ENCODE peak calls at places on chromosomes 13 and 19, in five cellular contexts. Q is heart left ventricle; X is CD8-positive, alpha-beta T cell; M is kidney; R is H1. N is an unnamed sample. For H3K4me1, the result is how much of the 10 kb centered on the place peaks cover.

GRCh38 chr13:114096811-114097503 is 35.5 kb downstream of the RASA3 start:
- DNase-seq in Q (peak), X (no peak), M (no peak), R (no peak), N (no peak)

GRCh38 chr13:94617389-94618000 is 15.8 kb downstream of the GPR180 start:
- DNase-seq in Q (no peak), X (no peak), M (no peak), R (no peak), N (no peak)

GRCh38 chr19:313169-313987 is 22.2 kb upstream of the PLPP2 start:
- DNase-seq in Q (peak), X (no peak), M (peak), R (no peak), N (no peak)

GRCh38 chr19:39448271-39448670 is 2.9 kb downstream of the SUPT5H start:
- DNase-seq in Q (no peak), X (no peak), M (no peak), R (no peak), N (no peak)

GRCh38 chr19:6217752-6218403 is 61.9 kb downstream of the MLLT1 start:
- DNase-seq in Q (peak), X (no peak), M (peak), R (no peak), N (no peak)

GRCh38 chr19:48487944-48488343 is 18.8 kb downstream of the CYTH2 start:
- DNase-seq in Q (no peak), X (no peak), M (peak), R (no peak), N (no peak)

GRCh38 chr13:32234914-32235313 is 80.2 kb downstream of the ZAR1L start:
- DNase-seq in Q (no peak), X (no peak), M (no peak), R (no peak), N (no peak)

GRCh38 chr13:114067886-114068722 is 64.3 kb downstream of the RASA3 start:
- DNase-seq in Q (peak), X (no peak), M (peak), R (no peak), N (no peak)

GRCh38 chr13:75468098-75468497 is 13.9 kb downstream of the TBC1D4 start:
- DNase-seq in Q (no peak), X (no peak), M (no peak), R (no peak), N (no peak)

GRCh38 chr13:112885242-112885781 is 83.7 kb upstream of the MCF2L start:
- DNase-seq in Q (no peak), X (no peak), M (no peak), R (no peak), N (no peak)

GRCh38 chr13:50104493-50104892 is 89.2 kb downstream of the KCNRG start:
- DNase-seq in Q (no peak), X (no peak), M (no peak), R (no peak), N (no peak)

GRCh38 chr19:5060591-5061339 is 91.9 kb downstream of the KDM4B start:
- DNase-seq in Q (no peak), X (no peak), M (no peak), R (no peak), N (no peak)

GRCh38 chr13:93505104-93505952 is 278.7 kb downstream of the GPC6 start:
- DNase-seq in Q (no peak), X (no peak), M (no peak), R (no peak), N (no peak)

GRCh38 chr13:72638059-72638815 is 89.2 kb downstream of the MZT1 start:
- DNase-seq in Q (no peak), X (no peak), M (no peak), R (no peak), N (no peak)

GRCh38 chr19:953501-954271 is 27.9 kb downstream of the ARID3A start:
- DNase-seq in Q (no peak), X (no peak), M (no peak), R (no peak), N (no peak)

GRCh38 chr19:29269641-29270040 is 56.7 kb upstream of the UQCRFS1 start:
- DNase-seq in Q (no peak), X (no peak), M (no peak), R (no peak), N (no peak)

GRCh38 chr13:111900390-111901180 is 166.4 kb upstream of the SOX1 start:
- DNase-seq in Q (no peak), X (no peak), M (no peak), R (peak), N (no peak)

GRCh38 chr13:25276748-25277147 is 10.5 kb downstream of the MTMR6 start:
- DNase-seq in Q (no peak), X (no peak), M (no peak), R (no peak), N (no peak)

GRCh38 chr19:32012886-32013635 is 332.3 kb upstream of the ZNF507 start:
- DNase-seq in Q (no peak), X (no peak), M (no peak), R (peak), N (no peak)

GRCh38 chr19:45136507-45137178 is 24.1 kb downstream of the NKPD1 start:
- DNase-seq in Q (no peak), X (no peak), M (no peak), R (no peak), N (no peak)

GRCh38 chr13:45966715-45967114 is 85.8 kb downstream of the ZC3H13 start:
- DNase-seq in Q (no peak), X (no peak), M (no peak), R (no peak), N (no peak)

GRCh38 chr13:51266642-51267041 is 44.4 kb downstream of the FAM124A start:
- DNase-seq in Q (no peak), X (no peak), M (no peak), R (no peak), N (no peak)

GRCh38 chr19:18725755-18726416 is 42.4 kb downstream of the CRTC1 start:
- DNase-seq in Q (no peak), X (no peak), M (peak), R (no peak), N (no peak)

GRCh38 chr13:36530050-36530789 is 97.9 kb downstream of the CCNA1 start:
- DNase-seq in Q (no peak), X (no peak), M (no peak), R (no peak), N (no peak)

GRCh38 chr19:55309437-55309836 is 15.7 kb downstream of the TMEM150B start:
- DNase-seq in Q (no peak), X (no peak), M (no peak), R (no peak), N (no peak)

GRCh38 chr13:79673310-79673992 is 192.5 kb downstream of the NDFIP2 start:
- DNase-seq in Q (no peak), X (no peak), M (no peak), R (no peak), N (no peak)

GRCh38 chr13:94950303-94950702 is 238.0 kb upstream of the SOX21 start:
- DNase-seq in Q (no peak), X (no peak), M (no peak), R (no peak), N (no peak)

GRCh38 chr13:41459754-41460111 is 2.4 kb downstream of the RGCC start:
- DNase-seq in Q (no peak), X (no peak), M (no peak), R (no peak), N (no peak)

GRCh38 chr13:45518525-45519235 is 53.9 kb downstream of the COG3 start:
- DNase-seq in Q (no peak), X (no peak), M (no peak), R (no peak), N (no peak)

GRCh38 chr19:35732540-35733179 is 9.6 kb downstream of the IGFLR1 start:
- DNase-seq in Q (no peak), X (no peak), M (peak), R (no peak), N (no peak)

GRCh38 chr13:79803939-79804487 is 323.1 kb downstream of the NDFIP2 start:
- DNase-seq in Q (no peak), X (no peak), M (no peak), R (no peak), N (no peak)

GRCh38 chr19:51784922-51785690 is 9.9 kb upstream of the FPR3 start:
- DNase-seq in Q (peak), X (no peak), M (no peak), R (no peak), N (no peak)

GRCh38 chr19:14089412-14089661 is 1.2 kb downstream of the SAMD1 start:
- DNase-seq in Q (no peak), X (no peak), M (no peak), R (no peak), N (no peak)

GRCh38 chr13:112744306-112745021 is 54.6 kb downstream of the ATP11A start:
- DNase-seq in Q (no peak), X (no peak), M (no peak), R (no peak), N (no peak)

GRCh38 chr19:6711605-6712004 is 8.8 kb downstream of the C3 start:
- DNase-seq in Q (no peak), X (no peak), M (peak), R (no peak), N (no peak)

GRCh38 chr13:98171806-98172569 is 5.1 kb downstream of the RNF113B start:
- DNase-seq in Q (peak), X (no peak), M (peak), R (no peak), N (no peak)

GRCh38 chr13:76894401-76895110 is 8.4 kb upstream of the KCTD12 start:
- DNase-seq in Q (no peak), X (no peak), M (no peak), R (no peak), N (no peak)

GRCh38 chr13:79678100-79678499 is 197.1 kb downstream of the NDFIP2 start:
- DNase-seq in Q (no peak), X (no peak), M (no peak), R (no peak), N (no peak)

GRCh38 chr13:31179241-31179640 is 17.5 kb upstream of the HSPH1 start:
- DNase-seq in Q (no peak), X (no peak), M (no peak), R (no peak), N (no peak)

GRCh38 chr13:59450218-59450617 is 713.5 kb downstream of the DIAPH3 start:
- DNase-seq in Q (no peak), X (no peak), M (no peak), R (no peak), N (no peak)
- H3K4me1 ChIP-seq in Q (under half), X (under half), M (under half), R (under half), N (under half)

GRCh38 chr19:7731218-7731595 is 703 bp downstream of the CLEC4G start:
- DNase-seq in Q (no peak), X (no peak), M (peak), R (no peak), N (no peak)

GRCh38 chr19:7731615-7732014 is 295 bp downstream of the CLEC4G start:
- DNase-seq in Q (no peak), X (no peak), M (peak), R (no peak), N (no peak)

GRCh38 chr19:7729211-7729610 is 2.7 kb downstream of the CLEC4G start:
- DNase-seq in Q (no peak), X (no peak), M (no peak), R (peak), N (no peak)

GRCh38 chr19:7730286-7731217 is 1.4 kb downstream of the CLEC4G start:
- DNase-seq in Q (no peak), X (no peak), M (peak), R (no peak), N (no peak)

GRCh38 chr19:7729831-7730285 is 2.1 kb downstream of the CLEC4G start:
- DNase-seq in Q (no peak), X (no peak), M (peak), R (peak), N (no peak)
- H3K4me3 ChIP-seq in Q (no peak), X (peak), M (no peak), R (peak), N (peak)

GRCh38 chr19:2036424-2036823 is 14.6 kb downstream of the MKNK2 start:
- DNase-seq in Q (no peak), X (no peak), M (no peak), R (no peak), N (no peak)

GRCh38 chr19:2039082-2039958 is 11.7 kb downstream of the MKNK2 start:
- DNase-seq in Q (no peak), X (no peak), M (peak), R (peak), N (no peak)

GRCh38 chr19:2039959-2040646 is 10.9 kb downstream of the MKNK2 start:
- DNase-seq in Q (no peak), X (no peak), M (peak), R (no peak), N (no peak)

GRCh38 chr19:2037676-2038255 is 13.3 kb downstream of the MKNK2 start:
- DNase-seq in Q (no peak), X (no peak), M (no peak), R (no peak), N (no peak)

DNA sequence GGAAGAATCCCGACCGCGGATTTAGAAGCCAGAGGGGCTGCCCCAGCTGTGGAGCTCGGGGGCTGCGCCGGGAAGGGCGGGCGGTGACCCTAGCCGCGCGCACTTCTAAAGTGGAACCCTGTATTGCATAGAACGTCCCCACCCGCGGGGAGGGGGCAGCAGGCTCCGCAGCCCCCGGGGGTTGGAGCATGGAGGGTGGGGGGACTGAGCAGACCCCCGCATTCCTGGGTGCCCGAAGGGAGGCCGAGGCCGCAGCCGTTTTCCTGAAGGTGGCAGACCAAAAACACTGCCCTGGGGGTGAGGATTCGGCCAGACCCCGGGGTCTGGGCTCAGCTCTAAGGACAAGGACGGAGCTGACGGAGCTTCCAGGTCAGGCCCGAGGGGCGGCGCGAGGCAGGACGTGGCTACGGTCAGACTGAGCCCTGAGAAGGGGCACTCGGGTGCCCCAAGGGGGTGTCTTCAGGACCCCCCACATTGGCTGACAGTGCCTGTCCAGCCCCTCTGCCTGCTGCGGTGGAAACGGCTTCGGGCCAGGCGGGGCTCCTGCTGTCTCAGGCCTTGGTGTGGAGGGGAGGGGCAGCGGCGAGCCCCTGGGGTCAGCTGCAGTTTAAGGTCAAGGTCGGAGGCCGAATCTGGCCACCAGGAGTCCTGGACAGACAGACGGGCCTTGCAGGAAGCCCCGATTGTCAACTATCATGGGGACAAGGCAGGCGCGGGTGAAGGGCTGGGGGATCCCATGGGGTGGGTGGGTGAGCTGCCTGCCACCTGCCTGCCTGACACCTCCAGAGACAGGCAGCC is 12.6 kb downstream of the MKNK2 start:
- DNase-seq in Q (no peak), X (no peak), M (peak), R (peak), N (no peak)
- TF ChIP-seq CTCF in Q (no peak), X (no peak), M (no peak), R (no peak), N (no peak)

GRCh38 chr19:2058570-2059421 is 7.8 kb upstream of the MKNK2 start:
- DNase-seq in Q (no peak), X (no peak), M (no peak), R (no peak), N (no peak)
- H3K4me1 ChIP-seq in Q (under half), X (half or more), M (under half), R (under half), N (half or more)

GRCh38 chr19:47071731-47072130 is 23.3 kb upstream of the TMEM160 start:
- DNase-seq in Q (peak), X (no peak), M (no peak), R (no peak), N (no peak)
- H3K4me3 ChIP-seq in Q (no peak), X (no peak), M (no peak), R (no peak), N (no peak)

DNA sequence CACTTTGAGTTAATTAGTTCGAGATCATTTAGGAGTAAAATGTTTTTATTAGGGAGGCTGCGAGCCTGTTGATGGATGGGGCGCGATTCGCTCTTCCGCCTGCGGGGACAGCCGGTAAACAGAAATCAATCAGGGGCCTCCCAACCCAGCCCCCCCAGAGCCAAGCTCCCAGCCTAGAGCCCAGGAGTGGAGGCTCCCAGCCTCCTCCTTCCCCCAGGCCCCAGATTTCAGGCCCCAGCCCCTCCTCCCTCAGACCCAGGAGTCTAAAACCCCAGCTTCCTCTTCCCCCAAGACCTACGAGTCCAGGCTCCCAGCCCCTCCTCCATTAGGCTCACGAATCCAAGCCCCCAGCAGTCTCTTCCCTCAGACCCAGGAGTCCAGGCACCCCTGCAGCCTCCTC is 9.7 kb upstream of the ERFL start:
- DNase-seq in Q (no peak), X (no peak), M (no peak), R (no peak), N (no peak)
- TF ChIP-seq CTCF in Q (no peak), X (no peak), M (no peak), R (peak), N (peak)

DNA sequence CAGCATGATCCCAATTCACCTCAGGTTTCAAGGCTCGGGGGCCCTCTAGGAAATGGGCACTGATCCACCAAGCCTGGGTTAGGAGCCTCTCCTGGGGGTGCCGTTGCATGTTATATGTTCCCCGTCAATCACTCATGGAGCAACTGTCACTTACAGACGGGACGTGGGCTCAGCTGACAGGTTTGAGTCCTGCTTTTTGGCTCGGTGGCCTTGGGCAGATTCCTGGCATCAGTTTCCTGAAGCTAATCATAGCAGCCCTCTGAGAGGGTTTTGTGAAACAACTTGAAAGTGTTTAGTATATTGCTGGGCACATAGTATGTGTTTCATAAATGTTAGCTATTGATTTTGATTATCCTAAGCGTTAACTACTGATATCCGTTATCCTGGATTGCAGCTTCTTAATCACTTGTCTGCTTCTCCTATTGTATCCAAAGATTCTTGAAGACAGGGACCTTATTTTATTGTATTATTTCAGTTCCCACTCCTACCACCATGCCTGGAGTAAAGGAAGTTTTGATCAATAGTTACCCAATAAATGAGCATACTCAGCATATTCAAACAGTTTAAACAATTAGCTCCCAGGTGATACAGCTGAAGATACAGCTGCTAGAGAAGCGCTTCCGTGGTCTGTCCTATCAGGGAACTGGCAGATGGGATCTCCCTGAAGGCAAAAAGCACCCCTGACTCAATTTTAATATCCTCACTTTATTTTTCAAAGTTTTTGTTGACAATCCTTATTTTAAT is 57.9 kb downstream of the RFC3 start:
- DNase-seq in Q (no peak), X (no peak), M (no peak), R (no peak), N (no peak)
- H3K4me1 ChIP-seq in Q (under half), X (under half), M (under half), R (under half), N (under half)

N was measured in esophagus squamous epithelium.